ENCODE peak calls at places on chromosomes 5 and 9, in eight cellular contexts. F is NCI-H2107, J is WTC11, U is COLO829, C is NCI-H226, D is cardiac muscle cell, B is GM12878, K is caudate nucleus. W is an unnamed sample.

GRCh38 chr5:133111299-133111698 is 59.5 kb downstream of the HSPA4 start:
- DNase-seq in F (peak; percentile 11), J (peak; percentile 85), U (peak; percentile 57), C (peak; percentile 60), D (peak; percentile 86), B (peak; percentile 45), K (no peak), W (peak; percentile 88)

GRCh38 chr9:107755267-107755666 is 265.7 kb upstream of the KLF4 start:
- DNase-seq in F (no peak), J (no peak), U (peak; percentile 72), C (peak; percentile 37), D (no peak), B (no peak), K (no peak), W (no peak)

GRCh38 chr5:7976411-7977190 is 107.7 kb downstream of the MTRR start:
- DNase-seq in F (no peak), J (no peak), U (peak; percentile 76), C (no peak), D (no peak), B (no peak), K (no peak), W (no peak)

GRCh38 chr9:1208185-1208584 is 158.0 kb downstream of the DMRT2 start:
- DNase-seq in F (no peak), J (no peak), U (no peak), C (no peak), D (no peak), B (no peak), K (no peak), W (no peak)

GRCh38 chr5:177389368-177390169 is 5.3 kb downstream of the SLC34A1 start:
- DNase-seq in F (no peak), J (no peak), U (peak; percentile 93), C (peak; percentile 86), D (no peak), B (peak; percentile 71), K (no peak), W (peak; percentile 90)

GRCh38 chr5:178429541-178430186 is 160.5 kb downstream of the COL23A1 start:
- DNase-seq in F (no peak), J (no peak), U (no peak), C (no peak), D (no peak), B (no peak), K (no peak), W (no peak)

GRCh38 chr5:9207820-9208418 is 338.0 kb downstream of the SEMA5A start:
- DNase-seq in F (peak; percentile 33), J (no peak), U (peak; percentile 51), C (no peak), D (peak; percentile 55), B (no peak), K (no peak), W (peak; percentile 64)

GRCh38 chr5:96936431-96937221 is 746 bp downstream of the LNPEP start:
- DNase-seq in F (no peak), J (peak; percentile 40), U (no peak), C (no peak), D (peak; percentile 58), B (no peak), K (no peak), W (peak; percentile 84)

GRCh38 chr5:124274949-124275348 is 471.5 kb downstream of the ZNF608 start:
- DNase-seq in F (no peak), J (no peak), U (no peak), C (peak; percentile 71), D (no peak), B (no peak), K (no peak), W (no peak)

GRCh38 chr5:179805070-179805528 is 1.6 kb downstream of the MGAT4B start:
- DNase-seq in F (no peak), J (no peak), U (no peak), C (no peak), D (no peak), B (no peak), K (no peak), W (no peak)

GRCh38 chr9:22039258-22039657 is 30.2 kb upstream of the CDKN2B start:
- DNase-seq in F (no peak), J (no peak), U (no peak), C (no peak), D (no peak), B (no peak), K (no peak), W (no peak)

GRCh38 chr9:21465859-21466518 is 16.1 kb downstream of the IFNE start:
- DNase-seq in F (no peak), J (no peak), U (peak; percentile 72), C (peak; percentile 15), D (peak; percentile 64), B (no peak), K (no peak), W (peak; percentile 49)

GRCh38 chr9:4147476-4148214 is 152.2 kb downstream of the GLIS3 start:
- DNase-seq in F (no peak), J (no peak), U (peak; percentile 6), C (no peak), D (peak; percentile 24), B (no peak), K (no peak), W (no peak)

GRCh38 chr9:91858670-91859030 is 91.4 kb downstream of the ROR2 start:
- DNase-seq in F (no peak), J (no peak), U (no peak), C (no peak), D (no peak), B (no peak), K (no peak), W (no peak)

GRCh38 chr5:164799391-164799790 is 1294.0 kb downstream of the MAT2B start:
- DNase-seq in F (no peak), J (no peak), U (no peak), C (no peak), D (no peak), B (no peak), K (no peak), W (peak; percentile 29)

GRCh38 chr5:97801497-97801896 is 618.5 kb upstream of the RIOK2 start:
- DNase-seq in F (no peak), J (no peak), U (no peak), C (no peak), D (no peak), B (no peak), K (no peak), W (no peak)

GRCh38 chr5:167489202-167489601 is 802.2 kb upstream of the WWC1 start:
- DNase-seq in F (no peak), J (no peak), U (no peak), C (peak; percentile 86), D (no peak), B (no peak), K (no peak), W (peak; percentile 17)

GRCh38 chr5:181263633-181264032 is 2.7 kb upstream of the TRIM52 start:
- DNase-seq in F (no peak), J (no peak), U (no peak), C (no peak), D (no peak), B (no peak), K (no peak), W (no peak)

W was measured in GM12865.